ENCODE peak calls at places on chromosomes 5 and 9, in eight cellular contexts. G is fibroblast of pulmonary artery, V is lower lobe of right lung, O is astrocyte, E is progenitor cell of endocrine pancreas, Q is coronary artery, Y is cardiac fibroblast, W is fibroblast of lung. N is an unnamed sample.

GRCh38 chr5:56837386-56837785 is 22.0 kb downstream of the MAP3K1 start:
- DNase-seq in G (no peak), V (no peak), O (no peak), E (no peak), Q (no peak), Y (no peak), W (no peak), N (no peak)

GRCh38 chr9:21102311-21102710 is 24.6 kb upstream of the IFNB1 start:
- DNase-seq in G (peak; percentile 35), V (no peak), O (peak; percentile 9), E (no peak), Q (no peak), Y (no peak), W (peak; percentile 23), N (no peak)

GRCh38 chr9:17472126-17472525 is 106.7 kb upstream of the SH3GL2 start:
- DNase-seq in G (no peak), V (no peak), O (peak; percentile 21), E (no peak), Q (no peak), Y (no peak), W (peak; percentile 42), N (no peak)

GRCh38 chr5:159915913-159916840 is at the start of gene ADRA1B:
- DNase-seq in G (peak; percentile 72), V (peak; percentile 76), O (no peak), E (peak; percentile 72), Q (peak; percentile 81), Y (peak; percentile 80), W (peak; percentile 63), N (peak; percentile 79)

GRCh38 chr5:161846731-161847130 is 1.2 kb upstream of the GABRA1 start:
- DNase-seq in G (no peak), V (no peak), O (peak; percentile 0), E (peak; percentile 49), Q (no peak), Y (peak; percentile 0), W (peak; percentile 0), N (no peak)

GRCh38 chr5:123844873-123845272 is 332.9 kb downstream of the CSNK1G3 start:
- DNase-seq in G (peak; percentile 18), V (no peak), O (peak; percentile 60), E (no peak), Q (no peak), Y (peak; percentile 3), W (peak; percentile 68), N (no peak)

GRCh38 chr9:21576331-21577189 is 94.4 kb upstream of the IFNE start:
- DNase-seq in G (peak; percentile 94), V (no peak), O (peak; percentile 98), E (no peak), Q (no peak), Y (peak; percentile 93), W (peak; percentile 98), N (no peak)

GRCh38 chr5:9342161-9342787 is 203.6 kb downstream of the SEMA5A start:
- DNase-seq in G (no peak), V (no peak), O (no peak), E (no peak), Q (no peak), Y (no peak), W (no peak), N (no peak)

GRCh38 chr5:167953151-167953788 is 338.2 kb upstream of the WWC1 start:
- DNase-seq in G (no peak), V (no peak), O (no peak), E (no peak), Q (no peak), Y (no peak), W (peak; percentile 47), N (no peak)

GRCh38 chr5:146884230-146884629 is 5.7 kb upstream of the PPP2R2B start:
- DNase-seq in G (no peak), V (no peak), O (no peak), E (no peak), Q (no peak), Y (no peak), W (no peak), N (no peak)

GRCh38 chr9:77876091-77876490 is 155.5 kb downstream of the GNAQ start:
- DNase-seq in G (peak; percentile 79), V (no peak), O (peak; percentile 44), E (no peak), Q (no peak), Y (peak; percentile 80), W (peak; percentile 56), N (no peak)

GRCh38 chr5:154203798-154204578 is 13.5 kb downstream of the GALNT10 start:
- DNase-seq in G (no peak), V (no peak), O (no peak), E (no peak), Q (no peak), Y (no peak), W (no peak), N (no peak)

GRCh38 chr9:68964102-68964541 is 49.8 kb downstream of the PRKACG start:
- DNase-seq in G (no peak), V (no peak), O (no peak), E (no peak), Q (no peak), Y (no peak), W (no peak), N (no peak)

GRCh38 chr5:124867064-124867707 is 120.7 kb upstream of the ZNF608 start:
- DNase-seq in G (peak; percentile 17), V (no peak), O (peak; percentile 95), E (no peak), Q (no peak), Y (peak; percentile 46), W (peak; percentile 94), N (no peak)

GRCh38 chr9:136488247-136489214 is 5.7 kb upstream of the SEC16A start:
- DNase-seq in G (peak; percentile 36), V (peak; percentile 85), O (no peak), E (peak; percentile 84), Q (no peak), Y (peak; percentile 46), W (no peak), N (no peak)

GRCh38 chr5:14914603-14915277 is 43.2 kb upstream of the ANKH start:
- DNase-seq in G (peak; percentile 43), V (no peak), O (peak; percentile 84), E (no peak), Q (no peak), Y (peak; percentile 16), W (peak; percentile 87), N (no peak)

GRCh38 chr5:56206126-56206525 is 27.0 kb downstream of the ANKRD55 start:
- DNase-seq in G (peak; percentile 82), V (no peak), O (peak; percentile 55), E (no peak), Q (no peak), Y (peak; percentile 76), W (peak; percentile 65), N (no peak)

GRCh38 chr5:174581483-174581882 is 142.9 kb upstream of the MSX2 start:
- DNase-seq in G (no peak), V (no peak), O (no peak), E (no peak), Q (no peak), Y (peak; percentile 11), W (no peak), N (no peak)

GRCh38 chr5:99019812-99020697 is 91.2 kb upstream of the CHD1 start:
- DNase-seq in G (peak; percentile 90), V (no peak), O (peak; percentile 94), E (no peak), Q (no peak), Y (peak; percentile 86), W (peak; percentile 95), N (no peak)

GRCh38 chr5:10201223-10201868 is 48.3 kb downstream of the ATPSCKMT start:
- DNase-seq in G (peak; percentile 4), V (no peak), O (no peak), E (no peak), Q (no peak), Y (peak; percentile 2), W (no peak), N (no peak)

GRCh38 chr5:90807483-90807882 is 248.9 kb downstream of the ADGRV1 start:
- DNase-seq in G (peak; percentile 18), V (no peak), O (no peak), E (no peak), Q (no peak), Y (no peak), W (no peak), N (no peak)

GRCh38 chr5:90803891-90804290 is 245.3 kb downstream of the ADGRV1 start:
- DNase-seq in G (no peak), V (no peak), O (no peak), E (no peak), Q (no peak), Y (no peak), W (peak; percentile 8), N (no peak)

GRCh38 chr5:90803376-90803775 is 244.8 kb downstream of the ADGRV1 start:
- DNase-seq in G (no peak), V (no peak), O (no peak), E (no peak), Q (no peak), Y (no peak), W (no peak), N (no peak)

GRCh38 chr5:90802695-90803317 is 244.2 kb downstream of the ADGRV1 start:
- DNase-seq in G (peak; percentile 48), V (no peak), O (peak; percentile 12), E (no peak), Q (no peak), Y (peak; percentile 41), W (peak; percentile 25), N (no peak)
- TF ChIP-seq CTCF in G (peak; percentile 90), V (peak; percentile 66), O (peak; percentile 88), E (peak; percentile 84), Q (no peak), Y (peak; percentile 85), W (peak; percentile 77), N (peak; percentile 86)

GRCh38 chr5:82597437-82597836 is 319.3 kb upstream of the RPS23 start:
- DNase-seq in G (no peak), V (no peak), O (no peak), E (no peak), Q (no peak), Y (no peak), W (no peak), N (no peak)
- TF ChIP-seq CTCF in G (peak; percentile 11), V (no peak), O (no peak), E (peak; percentile 22), Q (no peak), Y (no peak), W (no peak), N (peak; percentile 27)

GRCh38 chr9:16133556-16134227 is 580.8 kb downstream of the CCDC171 start:
- DNase-seq in G (peak; percentile 73), V (peak; percentile 52), O (peak; percentile 86), E (no peak), Q (no peak), Y (peak; percentile 67), W (peak; percentile 90), N (no peak)

GRCh38 chr9:16133032-16133431 is 580.2 kb downstream of the CCDC171 start:
- DNase-seq in G (no peak), V (no peak), O (no peak), E (no peak), Q (no peak), Y (no peak), W (no peak), N (no peak)

GRCh38 chr9:16132513-16132912 is 579.7 kb downstream of the CCDC171 start:
- DNase-seq in G (peak; percentile 55), V (no peak), O (peak; percentile 57), E (no peak), Q (no peak), Y (peak; percentile 44), W (peak; percentile 70), N (no peak)

GRCh38 chr9:16134351-16134750 is 581.5 kb downstream of the CCDC171 start:
- DNase-seq in G (no peak), V (no peak), O (no peak), E (no peak), Q (no peak), Y (no peak), W (no peak), N (no peak)

GRCh38 chr9:16131269-16131668 is 578.4 kb downstream of the CCDC171 start:
- DNase-seq in G (peak; percentile 61), V (no peak), O (no peak), E (no peak), Q (no peak), Y (peak; percentile 49), W (peak; percentile 61), N (no peak)
- TF ChIP-seq CTCF in G (peak; percentile 37), V (no peak), O (peak; percentile 37), E (peak; percentile 37), Q (no peak), Y (peak; percentile 61), W (peak; percentile 11), N (peak; percentile 46)

GRCh38 chr9:100445161-100445902 is 18.4 kb downstream of the MSANTD3 start:
- DNase-seq in G (no peak), V (no peak), O (no peak), E (no peak), Q (no peak), Y (no peak), W (no peak), N (no peak)
- TF ChIP-seq CTCF in G (no peak), V (no peak), O (no peak), E (no peak), Q (no peak), Y (no peak), W (no peak), N (no peak)

N was measured in type B pancreatic cell.